ENCODE peak calls at places on chromosomes 3 and 15, in six cellular contexts. K is left ventricle myocardium superior; F is occipital lobe; U is activated naive CD4-positive, alpha-beta T cell treated with Interleukin-2 at 50 U/mL for 16 hours; E is GM12878; M is fibroblast of villous mesenchyme. O is an unnamed sample.

GRCh38 chr3:159724627-159725026 is 264.0 kb upstream of the IL12A start:
- DNase-seq in F (no peak), U (no peak), M (no peak), E (no peak), K (no peak), O (no peak)

GRCh38 chr3:124599779-124600693 is 130.2 kb upstream of the UMPS start:
- DNase-seq in F (no peak), E (no peak), M (no peak), K (no peak), U (no peak), O (no peak)

GRCh38 chr3:180059351-180059750 is 22.6 kb upstream of the PEX5L start:
- DNase-seq in K (no peak), M (no peak), F (no peak), E (no peak), U (no peak), O (no peak)

GRCh38 chr15:27774191-27774590 is 324.9 kb downstream of the OCA2 start:
- DNase-seq in E (no peak), F (no peak), U (no peak), K (no peak), M (no peak), O (no peak)

GRCh38 chr15:47184405-47185221 is 532.7 kb upstream of the SEMA6D start:
- DNase-seq in U (no peak), F (peak), K (peak), E (no peak), M (no peak), O (no peak)

GRCh38 chr15:98906712-98907083 is 100.9 kb downstream of the PGPEP1L start:
- DNase-seq in M (no peak), F (no peak), E (no peak), U (no peak), K (peak), O (no peak)

GRCh38 chr3:66227917-66228316 is 7.1 kb downstream of the SLC25A26 start:
- DNase-seq in E (no peak), F (no peak), U (no peak), K (no peak), M (peak), O (no peak)

GRCh38 chr3:32522682-32523081 is 20.0 kb upstream of the CMTM6 start:
- DNase-seq in E (no peak), K (no peak), U (no peak), M (peak), F (no peak), O (no peak)

GRCh38 chr3:24318668-24319287 is 175.9 kb downstream of the THRB start:
- DNase-seq in E (no peak), M (no peak), K (no peak), U (no peak), F (no peak), O (no peak)